ENCODE peak calls at places on chromosomes 12 and 14, in four cellular contexts. One of them, this sample, is unnamed.
A peak's percentile ranks its signal among the peaks of the same experiment; 100 is the strongest.

GRCh38 chr12:62839869-62840268 is 95.1 kb downstream of the PPM1H start:
- DNase-seq in uterus: no peak
- DNase-seq in GM12864: no peak
- DNase-seq in B cell: no peak
- DNase-seq in this sample: no peak

GRCh38 chr12:104372048-104372720 is 68.6 kb downstream of the EID3 start:
- DNase-seq in B cell: peak; percentile 63
- DNase-seq in GM12864: no peak
- DNase-seq in uterus: no peak
- DNase-seq in this sample: no peak

GRCh38 chr14:93081875-93082570 is 33.7 kb downstream of the ITPK1 start:
- DNase-seq in GM12864: no peak
- DNase-seq in B cell: no peak
- DNase-seq in uterus: no peak
- DNase-seq in this sample: no peak

GRCh38 chr14:96362071-96362964 is 823 bp downstream of the ATG2B start:
- DNase-seq in B cell: peak; percentile 56
- DNase-seq in GM12864: peak; percentile 53
- DNase-seq in uterus: no peak
- DNase-seq in this sample: no peak

GRCh38 chr12:54428050-54429013 is 9.3 kb upstream of the ITGA5 start:
- DNase-seq in GM12864: no peak
- DNase-seq in uterus: no peak
- DNase-seq in B cell: no peak
- DNase-seq in this sample: no peak

GRCh38 chr14:50001999-50002925 is 109.4 kb downstream of the ARF6 start:
- DNase-seq in B cell: peak; percentile 63
- DNase-seq in uterus: no peak
- DNase-seq in GM12864: peak; percentile 82
- DNase-seq in this sample: no peak

GRCh38 chr14:103055693-103056092 is 1.7 kb downstream of the CDC42BPB start:
- DNase-seq in GM12864: no peak
- DNase-seq in B cell: no peak
- DNase-seq in uterus: no peak
- DNase-seq in this sample: no peak

GRCh38 chr12:95214466-95214865 is 2.8 kb downstream of the FGD6 start:
- DNase-seq in GM12864: no peak
- DNase-seq in uterus: no peak
- DNase-seq in B cell: no peak
- DNase-seq in this sample: no peak

GRCh38 chr14:76277586-76278130 is 98.3 kb upstream of the ESRRB start:
- DNase-seq in GM12864: no peak
- DNase-seq in uterus: no peak
- DNase-seq in B cell: no peak
- DNase-seq in this sample: no peak

GRCh38 chr14:55389330-55389729 is 22.3 kb downstream of the ATG14 start:
- DNase-seq in GM12864: no peak
- DNase-seq in B cell: no peak
- DNase-seq in uterus: no peak
- DNase-seq in this sample: no peak

GRCh38 chr14:64196026-64196425 is 98.1 kb downstream of the ESR2 start:
- DNase-seq in GM12864: no peak
- DNase-seq in uterus: no peak
- DNase-seq in B cell: no peak
- DNase-seq in this sample: no peak

GRCh38 chr12:54998958-54999510 is 14.5 kb upstream of the TESPA1 start:
- DNase-seq in uterus: no peak
- DNase-seq in GM12864: no peak
- DNase-seq in B cell: no peak
- DNase-seq in this sample: no peak

GRCh38 chr12:121989266-121989950 is 32.3 kb upstream of the BCL7A start:
- DNase-seq in GM12864: no peak
- DNase-seq in uterus: no peak
- DNase-seq in B cell: no peak
- DNase-seq in this sample: no peak

GRCh38 chr12:57746025-57746424 is 1.2 kb downstream of the TSPAN31 start:
- DNase-seq in B cell: no peak
- DNase-seq in uterus: no peak
- DNase-seq in GM12864: no peak
- DNase-seq in this sample: no peak

GRCh38 chr12:4483885-4484823 is 38.5 kb upstream of the FGF6 start:
- DNase-seq in uterus: no peak
- DNase-seq in B cell: no peak
- DNase-seq in GM12864: no peak
- DNase-seq in this sample: no peak

GRCh38 chr14:61812347-61813100 is 50.3 kb downstream of the SNAPC1 start:
- DNase-seq in B cell: peak; percentile 20
- DNase-seq in GM12864: no peak
- DNase-seq in uterus: no peak
- DNase-seq in this sample: no peak

GRCh38 chr12:113190761-113191160 is 5.2 kb downstream of the RITA1 start:
- DNase-seq in B cell: no peak
- DNase-seq in GM12864: no peak
- DNase-seq in uterus: no peak
- DNase-seq in this sample: no peak

GRCh38 chr12:71846322-71846940 is 6.9 kb downstream of the TBC1D15 start:
- DNase-seq in uterus: no peak
- DNase-seq in B cell: peak; percentile 38
- DNase-seq in GM12864: no peak
- DNase-seq in this sample: no peak

GRCh38 chr14:93207468-93208308 is 632 bp downstream of the UBR7 start:
- DNase-seq in GM12864: no peak
- DNase-seq in uterus: peak; percentile 44
- DNase-seq in B cell: peak; percentile 25
- DNase-seq in this sample: no peak

GRCh38 chr12:72295744-72296143 is 23.6 kb downstream of the TRHDE start:
- DNase-seq in GM12864: no peak
- DNase-seq in B cell: no peak
- DNase-seq in uterus: no peak
- DNase-seq in this sample: no peak

GRCh38 chr14:105993814-105994213 is 467.4 kb downstream of the TMEM121 start:
- DNase-seq in uterus: no peak
- DNase-seq in GM12864: no peak
- DNase-seq in B cell: no peak
- DNase-seq in this sample: no peak

GRCh38 chr14:105999361-106000028 is 473.1 kb downstream of the TMEM121 start:
- DNase-seq in uterus: no peak
- DNase-seq in GM12864: peak; percentile 68
- DNase-seq in B cell: peak; percentile 80
- DNase-seq in this sample: no peak
- TF ChIP-seq CTCF in uterus: peak; percentile 7
- TF ChIP-seq CTCF in GM12864: peak; percentile 61
- TF ChIP-seq CTCF in B cell: peak; percentile 49
- TF ChIP-seq CTCF in this sample: no peak

GRCh38 chr14:74531467-74531866 is 37.9 kb downstream of the ISCA2 start:
- DNase-seq in B cell: no peak
- DNase-seq in GM12864: no peak
- DNase-seq in uterus: no peak
- DNase-seq in this sample: no peak
- TF ChIP-seq CTCF in B cell: no peak
- TF ChIP-seq CTCF in GM12864: no peak
- TF ChIP-seq CTCF in uterus: no peak
- TF ChIP-seq CTCF in this sample: no peak

DNA sequence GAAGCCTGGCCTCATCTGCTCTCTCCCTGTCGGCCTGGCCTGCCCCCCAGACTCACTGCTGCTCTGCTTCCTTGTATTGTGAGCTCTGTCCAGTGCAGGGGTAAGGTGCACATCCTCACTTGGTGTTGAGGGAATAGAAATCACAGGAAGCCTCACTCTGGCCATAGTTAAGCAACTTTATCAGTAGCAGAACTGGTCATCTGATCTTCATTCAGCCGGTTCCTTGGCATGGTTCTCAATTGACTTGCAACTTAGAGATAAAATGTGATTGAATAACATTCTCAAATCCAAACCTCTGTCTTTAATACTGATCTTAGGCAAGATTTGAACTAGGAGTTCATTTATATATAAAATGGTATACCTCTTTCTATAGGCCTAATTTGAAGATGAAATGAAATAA is 11.5 kb upstream of the CCDC175 start:
- DNase-seq in GM12864: no peak
- DNase-seq in uterus: no peak
- DNase-seq in B cell: no peak
- DNase-seq in this sample: no peak
- TF ChIP-seq CTCF in GM12864: no peak
- TF ChIP-seq CTCF in uterus: no peak
- TF ChIP-seq CTCF in B cell: no peak
- TF ChIP-seq CTCF in this sample: no peak

DNA sequence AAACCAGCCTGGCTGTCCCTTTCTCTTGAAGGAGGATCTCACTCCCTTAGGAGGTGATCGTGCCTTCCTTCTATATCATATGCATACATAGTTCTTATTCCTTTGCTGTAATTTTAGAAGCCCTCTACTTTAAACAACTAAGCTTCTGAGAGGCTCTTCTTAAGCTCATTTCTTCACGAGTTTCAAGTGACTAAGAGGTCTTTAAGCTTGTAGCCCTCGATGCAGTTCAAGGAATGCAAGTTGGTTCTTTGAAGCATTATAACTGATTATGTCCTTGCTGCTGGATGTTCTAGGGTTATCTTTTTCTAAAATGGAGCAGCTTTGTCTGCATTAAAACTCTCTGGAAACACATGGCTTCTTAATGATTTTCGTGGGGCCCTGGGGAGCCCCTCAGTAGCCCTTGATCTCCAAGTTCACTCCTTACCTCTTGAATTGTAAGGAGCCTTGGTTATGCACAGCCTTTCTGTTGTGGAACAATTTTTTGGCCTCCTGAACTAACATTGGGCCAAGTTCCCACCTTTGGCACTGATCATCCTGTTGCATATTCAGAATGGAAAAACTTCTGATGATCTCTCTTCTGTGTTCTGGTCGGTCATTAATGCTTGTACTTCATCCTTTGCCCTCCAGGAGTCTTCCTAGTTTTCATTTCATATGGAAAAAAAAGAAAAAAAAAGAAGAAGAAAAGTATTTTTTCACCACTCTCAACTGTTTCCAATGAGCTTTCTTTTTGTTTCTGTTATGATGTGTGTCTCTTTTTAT is 12.6 kb downstream of the RASSF8 start:
- DNase-seq in B cell: no peak
- DNase-seq in uterus: peak; percentile 35
- DNase-seq in GM12864: no peak
- DNase-seq in this sample: no peak
- TF ChIP-seq CTCF in B cell: no peak
- TF ChIP-seq CTCF in uterus: peak; percentile 34
- TF ChIP-seq CTCF in GM12864: no peak
- TF ChIP-seq CTCF in this sample: no peak

GRCh38 chr14:30657606-30658163 is 35.6 kb downstream of the SCFD1 start:
- DNase-seq in B cell: no peak
- DNase-seq in uterus: no peak
- DNase-seq in GM12864: no peak
- DNase-seq in this sample: no peak
- TF ChIP-seq CTCF in B cell: peak; percentile 22
- TF ChIP-seq CTCF in uterus: peak; percentile 25
- TF ChIP-seq CTCF in GM12864: peak; percentile 11
- TF ChIP-seq CTCF in this sample: no peak

GRCh38 chr12:7712841-7713442 is 1.7 kb downstream of the DPPA3 start:
- DNase-seq in GM12864: no peak
- DNase-seq in B cell: no peak
- DNase-seq in uterus: no peak
- DNase-seq in this sample: no peak

GRCh38 chr12:7711133-7711532 is at the start of gene DPPA3:
- DNase-seq in B cell: no peak
- DNase-seq in uterus: no peak
- DNase-seq in GM12864: no peak
- DNase-seq in this sample: no peak

DNA sequence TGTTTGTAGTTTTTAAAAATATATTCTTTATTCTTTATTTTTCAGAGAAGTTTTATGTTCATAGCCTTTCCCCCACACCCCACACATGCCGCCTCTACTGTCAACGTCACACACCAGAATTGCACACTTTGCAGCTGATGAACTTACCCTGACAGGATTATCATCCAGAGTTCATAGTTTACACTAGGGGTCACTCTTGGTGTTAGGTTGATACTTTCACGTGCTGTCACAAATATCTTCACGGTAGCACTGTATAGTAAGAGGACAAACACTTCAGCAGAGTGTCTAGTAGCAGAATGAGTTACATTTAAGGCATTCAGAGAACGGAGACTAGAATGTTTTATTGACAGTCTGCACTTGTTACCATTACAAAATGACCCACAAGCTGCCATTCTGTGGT is 5.2 kb downstream of the DPPA3 start:
- DNase-seq in B cell: peak; percentile 9
- DNase-seq in uterus: no peak
- DNase-seq in GM12864: no peak
- DNase-seq in this sample: no peak
- TF ChIP-seq CTCF in B cell: no peak
- TF ChIP-seq CTCF in uterus: no peak
- TF ChIP-seq CTCF in GM12864: no peak
- TF ChIP-seq CTCF in this sample: no peak

DNA sequence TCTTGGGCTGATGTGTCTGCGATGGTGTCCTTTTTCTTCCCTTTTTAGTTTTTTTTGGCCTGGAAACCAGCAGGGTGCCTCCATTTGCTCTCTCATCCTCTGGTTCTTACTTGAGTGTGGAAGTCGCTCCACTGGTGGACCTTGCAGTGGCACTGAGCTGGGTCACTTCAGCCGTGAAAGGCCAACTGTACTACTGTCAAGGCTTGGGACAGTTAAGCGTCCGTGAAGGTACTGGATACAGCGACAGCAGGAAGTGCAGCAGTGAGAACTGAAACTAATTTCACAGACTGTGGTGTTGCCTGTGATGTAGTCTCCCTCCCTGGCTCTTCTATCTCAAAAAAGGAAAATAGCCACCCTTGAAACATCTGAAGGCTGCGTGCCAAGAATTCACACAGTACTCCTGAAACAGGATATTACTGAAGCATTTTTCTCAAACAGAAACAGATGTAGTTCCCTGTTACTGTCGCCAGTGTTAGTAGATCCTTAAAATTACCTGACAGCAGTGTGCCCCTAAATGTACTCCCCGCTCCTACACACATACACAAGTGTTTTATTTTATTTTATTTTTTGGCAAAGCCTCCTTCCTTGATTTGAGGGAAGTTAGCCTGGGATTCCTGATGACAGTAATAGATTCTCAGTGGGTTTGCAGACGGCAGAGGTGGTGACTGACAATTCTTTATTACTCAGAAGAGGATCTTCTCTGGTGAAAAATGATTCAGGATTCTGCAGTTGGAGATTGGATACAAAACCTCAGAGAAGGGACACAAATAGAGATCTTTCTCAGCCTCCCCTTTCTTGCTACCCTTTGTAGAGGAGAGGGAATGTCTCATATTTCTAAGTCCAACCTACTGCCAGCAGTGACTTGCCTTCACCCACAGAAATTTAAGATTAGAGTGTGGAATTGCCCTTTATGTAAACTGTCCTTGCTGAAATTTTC is 4.3 kb downstream of the SUSD6 start:
- DNase-seq in B cell: peak; percentile 76
- DNase-seq in GM12864: peak; percentile 92
- DNase-seq in uterus: peak; percentile 63
- DNase-seq in this sample: no peak
- TF ChIP-seq CTCF in B cell: peak; percentile 22
- TF ChIP-seq CTCF in GM12864: no peak
- TF ChIP-seq CTCF in uterus: peak; percentile 11
- TF ChIP-seq CTCF in this sample: no peak

This sample was measured in omental fat pad.